ENCODE peak calls at places on chromosomes 16 and 17, in four cellular contexts. N is astrocyte of the spinal cord; S is dorsolateral prefrontal cortex; O is stimulated activated naive CD8-positive, alpha-beta T cell treated with anti-CD3 and anti-CD28 coated beads, Interleukin-15, Interleukin-2, amounts not matched to agents 100 U/mL and 50 U/mL, for 24 hours. H is an unnamed sample.

GRCh38 chr17:33523577-33523981 is 230.5 kb upstream of the ASIC2 start:
- DNase-seq in O (no peak), N (no peak), S (peak), H (peak)

GRCh38 chr16:53768593-53768992 is 64.6 kb downstream of the FTO start:
- DNase-seq in S (no peak), O (no peak), N (peak), H (no peak)

GRCh38 chr16:67336111-67336510 is 9.5 kb downstream of the LRRC36 start:
- DNase-seq in O (no peak), S (no peak), N (no peak), H (no peak)

GRCh38 chr17:76707985-76708807 is 2.6 kb downstream of the MXRA7 start:
- DNase-seq in N (peak), S (peak), O (no peak), H (peak)

GRCh38 chr17:74736423-74737298 is at the start of gene RAB37:
- DNase-seq in O (peak), N (no peak), S (no peak), H (no peak)

GRCh38 chr16:21952040-21952792 is 945 bp upstream of the UQCRC2 start:
- DNase-seq in N (peak), O (peak), S (peak), H (peak)

GRCh38 chr17:50614471-50615051 is 20.1 kb upstream of the ABCC3 start:
- DNase-seq in N (no peak), O (no peak), S (no peak), H (no peak)

GRCh38 chr16:67964477-67965131 is 3.8 kb downstream of the SLC12A4 start:
- DNase-seq in S (no peak), N (no peak), O (no peak), H (no peak)

GRCh38 chr17:27530791-27531391 is 74.6 kb downstream of the KSR1 start:
- DNase-seq in N (peak), O (no peak), S (no peak), H (no peak)

GRCh38 chr16:73023752-73024570 is 24.0 kb downstream of the ZFHX3 start:
- DNase-seq in N (no peak), S (no peak), O (no peak), H (no peak)

GRCh38 chr17:80113033-80113484 is 11.7 kb downstream of the GAA start:
- DNase-seq in O (no peak), N (no peak), S (no peak), H (no peak)

GRCh38 chr17:48335858-48336500 is 94.0 kb downstream of the SKAP1 start:
- DNase-seq in S (no peak), O (no peak), N (peak), H (no peak)

GRCh38 chr16:1543085-1543896 is 9.8 kb downstream of the TMEM204 start:
- DNase-seq in N (peak), S (no peak), O (peak), H (no peak)

GRCh38 chr16:58306327-58306726 is 11.5 kb upstream of the PRSS54 start:
- DNase-seq in O (peak), N (peak), S (no peak), H (no peak)

GRCh38 chr17:10058924-10059683 is 139.3 kb downstream of the GAS7 start:
- DNase-seq in O (no peak), S (no peak), N (no peak), H (peak)

GRCh38 chr17:9284884-9285283 is 263.6 kb downstream of the NTN1 start:
- DNase-seq in O (no peak), S (no peak), N (no peak), H (no peak)

GRCh38 chr17:31580331-31581021 is 189.0 kb downstream of the RAB11FIP4 start:
- DNase-seq in N (no peak), O (no peak), S (no peak), H (peak)

GRCh38 chr16:82169861-82170845 is at the start of gene MPHOSPH6:
- DNase-seq in N (peak), O (peak), S (peak), H (peak)

GRCh38 chr17:14755002-14755401 is 454.1 kb downstream of the HS3ST3B1 start:
- DNase-seq in S (no peak), O (no peak), N (no peak), H (no peak)

GRCh38 chr16:67404740-67405226 is 11.5 kb upstream of the TPPP3 start:
- DNase-seq in O (no peak), N (no peak), S (no peak), H (peak)

GRCh38 chr16:10120953-10121352 is 61.3 kb downstream of the GRIN2A start:
- DNase-seq in S (no peak), O (no peak), N (no peak), H (no peak)

GRCh38 chr16:56288019-56288418 is 96.7 kb downstream of the GNAO1 start:
- DNase-seq in N (no peak), O (no peak), S (peak), H (no peak)

GRCh38 chr16:64225696-64226095 is 896.2 kb downstream of the CDH11 start:
- DNase-seq in S (no peak), O (no peak), N (no peak), H (no peak)

GRCh38 chr16:50310308-50311133 is 44.2 kb downstream of the ADCY7 start:
- DNase-seq in N (no peak), S (no peak), O (peak), H (peak)

GRCh38 chr16:69754143-69754468 is 620 bp downstream of the NOB1 start:
- DNase-seq in N (no peak), O (no peak), S (no peak), H (no peak)

GRCh38 chr17:79413591-79413990 is 197.3 kb downstream of the RBFOX3 start:
- DNase-seq in N (no peak), O (no peak), S (no peak), H (no peak)

GRCh38 chr16:22325598-22326368 is 28.6 kb downstream of the POLR3E start:
- DNase-seq in N (no peak), O (no peak), S (no peak), H (no peak)

GRCh38 chr16:88456356-88457292 is 3.5 kb downstream of the ZFPM1 start:
- DNase-seq in O (peak), N (no peak), S (no peak), H (no peak)

GRCh38 chr16:28264656-28265055 is 27.7 kb upstream of the SBK1 start:
- DNase-seq in S (no peak), O (no peak), N (no peak), H (no peak)

GRCh38 chr17:56876766-56877179 is 37.1 kb downstream of the TRIM25 start:
- DNase-seq in N (no peak), S (no peak), O (no peak), H (no peak)

GRCh38 chr16:86533076-86533475 is 22.0 kb downstream of the MTHFSD start:
- DNase-seq in O (no peak), S (no peak), N (no peak), H (peak)

GRCh38 chr17:39177256-39177655 is 11.3 kb upstream of the ARL5C start:
- DNase-seq in S (no peak), O (no peak), N (no peak), H (no peak)

GRCh38 chr17:43591750-43592562 is 45.8 kb upstream of the ETV4 start:
- DNase-seq in S (no peak), O (no peak), N (peak), H (no peak)

GRCh38 chr17:50899005-50899460 is 32.9 kb upstream of the TOB1 start:
- DNase-seq in O (no peak), S (no peak), N (no peak), H (no peak)

GRCh38 chr17:45317113-45317820 is 447 bp upstream of the MAP3K14 start:
- DNase-seq in S (peak), N (peak), O (peak), H (peak)

H was measured in posterior cingulate gyrus.